ENCODE peak calls at places on chromosome 22, in five cellular contexts. G, H, Q, X and J are unnamed samples.

GRCh38 chr22:36912694-36913430 is 566 bp upstream of the CSF2RB start:
- DNase-seq in G (no peak), H (no peak), Q (no peak), X (no peak), J (no peak)

GRCh38 chr22:49963647-49964026 is 3.1 kb downstream of the PIM3 start:
- DNase-seq in G (no peak), H (no peak), Q (no peak), X (no peak), J (no peak)

GRCh38 chr22:19834599-19834998 is 20.1 kb downstream of the GNB1L start:
- DNase-seq in G (no peak), H (no peak), Q (no peak), X (no peak), J (no peak)

GRCh38 chr22:32737811-32738210 is 63.7 kb upstream of the TIMP3 start:
- DNase-seq in G (no peak), H (no peak), Q (no peak), X (no peak), J (no peak)

GRCh38 chr22:27124336-27125023 is 467.1 kb downstream of the MIAT start:
- DNase-seq in G (no peak), H (no peak), Q (no peak), X (no peak), J (no peak)

GRCh38 chr22:20857838-20858614 is 585 bp downstream of the PI4KA start:
- DNase-seq in G (peak), H (peak), Q (peak), X (peak), J (peak)

GRCh38 chr22:37220543-37220968 is 8.3 kb upstream of the SSTR3 start:
- DNase-seq in G (no peak), H (no peak), Q (no peak), X (peak), J (no peak)

GRCh38 chr22:24696551-24697001 is 77.9 kb downstream of the PIWIL3 start:
- DNase-seq in G (no peak), H (no peak), Q (no peak), X (no peak), J (no peak)

GRCh38 chr22:20155330-20156041 is 4.6 kb upstream of the CCDC188 start:
- DNase-seq in G (no peak), H (no peak), Q (peak), X (peak), J (no peak)

GRCh38 chr22:35552186-35552842 is 11.7 kb downstream of the RASD2 start:
- DNase-seq in G (peak), H (peak), Q (peak), X (peak), J (peak)

GRCh38 chr22:32823024-32823730 is 21.7 kb downstream of the TIMP3 start:
- DNase-seq in G (no peak), H (peak), Q (peak), X (peak), J (peak)

GRCh38 chr22:41280854-41281253 is 5.1 kb downstream of the RANGAP1 start:
- DNase-seq in G (no peak), H (no peak), Q (no peak), X (no peak), J (no peak)

GRCh38 chr22:19989725-19990067 is 26.9 kb downstream of the ARVCF start:
- DNase-seq in G (no peak), H (no peak), Q (no peak), X (no peak), J (no peak)

GRCh38 chr22:26783886-26784285 is 126.5 kb downstream of the MIAT start:
- DNase-seq in G (no peak), H (no peak), Q (no peak), X (no peak), J (peak)

GRCh38 chr22:40345801-40346177 is 511 bp upstream of the ADSL start:
- DNase-seq in G (peak), H (no peak), Q (peak), X (peak), J (peak)

GRCh38 chr22:36770116-36770945 is 5.6 kb downstream of the IFT27 start:
- DNase-seq in G (no peak), H (no peak), Q (no peak), X (no peak), J (peak)

GRCh38 chr22:24422078-24422665 is 5.2 kb upstream of the ADORA2A start:
- DNase-seq in G (no peak), H (no peak), Q (no peak), X (no peak), J (no peak)

GRCh38 chr22:24244144-24244787 is 616 bp downstream of the GGT5 start:
- DNase-seq in G (no peak), H (no peak), Q (peak), X (peak), J (no peak)

GRCh38 chr22:41106122-41106968 is 14.0 kb downstream of the EP300 start:
- DNase-seq in G (no peak), H (no peak), Q (peak), X (peak), J (no peak)

GRCh38 chr22:47476226-47476625 is 713.8 kb downstream of the TBC1D22A start:
- DNase-seq in G (no peak), H (no peak), Q (no peak), X (no peak), J (no peak)

GRCh38 chr22:43867839-43868652 is 5.7 kb upstream of the SULT4A1 start:
- DNase-seq in G (no peak), H (peak), Q (peak), X (peak), J (peak)

GRCh38 chr22:19937616-19938473 is 3.7 kb upstream of the COMT start:
- DNase-seq in G (no peak), H (no peak), Q (no peak), X (no peak), J (no peak)

GRCh38 chr22:46108564-46109473 is 41.5 kb upstream of the PPARA start:
- DNase-seq in G (no peak), H (no peak), Q (peak), X (peak), J (peak)
- TF ChIP-seq CTCF in G (no peak), H (no peak), Q (no peak), X (no peak), J (no peak)

GRCh38 chr22:29044657-29045176 is 16.9 kb downstream of the C22orf31 start:
- DNase-seq in G (no peak), H (no peak), Q (peak), X (peak), J (no peak)
- TF ChIP-seq CTCF in G (no peak), H (no peak), Q (no peak), X (no peak), J (no peak)

DNA sequence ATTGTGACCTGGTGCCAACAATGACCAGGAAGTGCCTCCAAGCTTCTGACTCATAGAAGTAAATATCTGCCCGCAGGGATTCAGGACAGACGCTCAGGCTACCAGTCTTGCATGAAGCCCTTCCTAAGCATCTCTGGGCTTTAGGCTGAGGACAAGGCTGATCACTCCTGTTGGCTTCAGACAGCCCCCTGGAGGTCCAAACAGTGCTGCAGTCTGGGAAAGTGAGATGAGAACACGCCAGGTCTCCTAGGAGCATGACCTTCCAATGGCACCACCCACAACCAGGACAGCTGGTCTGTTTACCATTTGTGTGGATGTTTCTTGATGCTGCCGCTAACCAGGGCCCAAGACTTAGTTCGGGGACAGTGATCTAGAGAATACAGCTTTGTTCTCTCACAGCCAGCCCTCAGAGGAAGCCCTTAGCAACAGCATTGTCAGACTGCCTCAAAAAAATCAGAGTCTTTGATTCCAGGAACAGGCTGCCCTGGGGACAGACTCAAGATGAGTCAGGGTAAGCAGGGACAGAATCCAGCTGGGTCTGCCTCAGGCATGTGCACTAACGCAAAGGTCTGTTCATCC is 111.2 kb downstream of the ZNF280B start:
- DNase-seq in G (no peak), H (peak), Q (peak), X (peak), J (peak)
- TF ChIP-seq CTCF in G (no peak), H (no peak), Q (peak), X (no peak), J (no peak)

DNA sequence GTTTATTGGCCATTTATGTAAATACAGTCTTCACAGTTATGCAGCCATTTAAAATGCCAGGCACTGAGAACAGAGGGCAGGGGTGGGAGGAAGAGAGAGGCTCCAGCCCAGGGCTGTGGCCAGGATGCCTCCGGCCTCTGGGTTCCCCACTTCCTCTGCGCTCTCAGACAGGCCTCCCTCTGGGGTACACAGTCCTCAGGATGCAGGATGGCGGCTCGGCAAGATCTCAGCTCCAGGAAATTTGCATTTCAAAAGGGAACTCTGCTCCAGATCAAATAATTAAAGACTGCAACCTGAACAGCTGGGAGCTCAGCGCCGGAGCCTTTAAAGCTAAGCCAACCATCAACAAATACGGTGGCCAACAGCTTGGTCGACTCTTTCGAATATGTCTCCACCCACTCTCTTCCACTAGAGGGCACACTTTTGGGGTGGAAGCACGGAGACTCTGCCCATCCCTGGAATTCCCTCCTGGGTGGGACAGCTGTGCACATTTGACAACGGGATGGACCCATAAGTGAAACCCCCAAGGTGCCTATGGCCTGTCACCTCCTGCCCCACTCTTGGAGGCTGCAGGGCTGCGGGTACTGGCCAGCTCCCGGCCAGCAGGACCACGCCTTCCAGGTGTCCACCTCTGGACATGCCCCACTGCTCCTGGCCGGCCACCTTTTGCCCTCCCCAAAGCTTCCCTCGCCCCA is 1044.7 kb downstream of the BRD1 start:
- DNase-seq in G (no peak), H (peak), Q (no peak), X (no peak), J (no peak)
- TF ChIP-seq CTCF in G (no peak), H (peak), Q (no peak), X (no peak), J (peak)

GRCh38 chr22:38740754-38741153 is 15.0 kb downstream of the SUN2 start:
- DNase-seq in G (no peak), H (no peak), Q (no peak), X (no peak), J (no peak)
- TF ChIP-seq CTCF in G (no peak), H (no peak), Q (no peak), X (no peak), J (no peak)

DNA sequence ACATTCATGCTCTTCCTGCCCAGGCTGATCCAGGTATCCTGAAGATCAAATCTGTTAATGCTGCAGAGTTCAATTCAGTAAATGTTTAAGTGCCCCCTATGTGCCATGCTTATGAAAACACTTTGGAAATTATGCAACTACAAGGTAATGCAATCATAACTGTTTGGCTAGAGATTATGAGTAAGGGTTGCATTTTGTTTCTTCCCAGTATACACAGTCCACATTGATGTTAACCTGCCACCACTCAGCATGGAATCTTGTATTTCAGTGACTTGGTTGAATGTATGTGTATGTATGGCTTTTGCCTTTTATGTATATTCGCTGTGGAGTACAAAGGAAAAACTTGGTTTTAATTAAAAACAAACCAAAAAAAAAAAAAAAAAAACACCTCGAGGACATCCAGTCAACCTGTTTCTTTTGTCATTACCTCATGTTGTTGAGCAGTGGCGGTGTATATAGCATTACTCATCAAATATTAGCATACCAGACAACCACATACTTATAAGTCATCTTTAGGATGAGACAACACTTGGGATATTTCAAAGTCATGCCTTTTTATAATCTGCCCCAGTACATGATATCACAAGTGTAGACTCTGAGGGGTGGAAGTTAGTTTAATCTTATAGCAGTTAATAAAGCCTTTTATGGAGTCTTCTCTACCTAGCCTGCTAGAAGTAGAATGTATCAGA is 86.1 kb upstream of the HORMAD2 start:
- DNase-seq in G (no peak), H (no peak), Q (peak), X (peak), J (no peak)
- TF ChIP-seq CTCF in G (no peak), H (no peak), Q (peak), X (peak), J (no peak)

GRCh38 chr22:42825796-42826195 is 31.3 kb downstream of the ARFGAP3 start:
- DNase-seq in G (no peak), H (no peak), Q (no peak), X (no peak), J (no peak)
- TF ChIP-seq CTCF in G (no peak), H (no peak), Q (no peak), X (no peak), J (no peak)